ENCODE peak calls at places on chromosomes 5 and 9, in six cellular contexts. Z, I, M, R, Q and T are unnamed samples.

GRCh38 chr9:36932198-36932597 is 101.9 kb downstream of the PAX5 start:
- DNase-seq in R (no peak), I (no peak), M (no peak), Z (no peak), Q (no peak), T (no peak)

GRCh38 chr5:32020971-32021370 is 153.1 kb downstream of the GOLPH3 start:
- DNase-seq in I (no peak), R (no peak), M (no peak), Q (no peak), Z (no peak), T (no peak)

GRCh38 chr9:69030851-69031645 is 4.5 kb upstream of the FXN start:
- DNase-seq in Q (no peak), M (no peak), Z (no peak), R (no peak), I (no peak), T (no peak)

GRCh38 chr5:119966028-119966427 is 336.7 kb downstream of the FAM170A start:
- DNase-seq in Q (no peak), R (no peak), M (no peak), Z (no peak), I (no peak), T (no peak)

GRCh38 chr9:78856781-78857180 is 559.9 kb downstream of the PSAT1 start:
- DNase-seq in M (no peak), I (peak; percentile 49), Z (no peak), R (no peak), Q (no peak), T (no peak)

GRCh38 chr5:81164466-81164865 is 68.7 kb upstream of the CKMT2 start:
- DNase-seq in R (no peak), M (no peak), Z (no peak), I (no peak), Q (no peak), T (no peak)

GRCh38 chr5:171705036-171705435 is 80.6 kb upstream of the SMIM23 start:
- DNase-seq in M (no peak), R (no peak), Z (no peak), Q (no peak), I (no peak), T (no peak)

GRCh38 chr5:45532826-45533624 is 163.2 kb downstream of the HCN1 start:
- DNase-seq in Z (no peak), R (no peak), Q (no peak), M (no peak), I (no peak), T (no peak)

GRCh38 chr9:78860806-78861475 is 564.0 kb downstream of the PSAT1 start:
- DNase-seq in I (no peak), Z (no peak), M (no peak), Q (no peak), R (no peak), T (no peak)

GRCh38 chr5:17343675-17344074 is 126.2 kb downstream of the BASP1 start:
- DNase-seq in I (no peak), Q (no peak), R (no peak), M (no peak), Z (peak; percentile 57), T (peak; percentile 69)
- TF ChIP-seq CHD2 in I (no peak), Q (no peak), R (no peak), M (no peak), Z (no peak), T (no peak)

GRCh38 chr9:9924369-9924768 is 688.4 kb downstream of the PTPRD start:
- DNase-seq in Q (no peak), Z (no peak), I (no peak), M (no peak), R (no peak), T (no peak)
- H3K27ac ChIP-seq in Q (no peak overlapping the region), Z (no peak overlapping the region), I (no peak overlapping the region), M (no peak overlapping the region), R (no peak overlapping the region), T (no peak overlapping the region)

GRCh38 chr5:138351517-138351916 is 968 bp upstream of the KDM3B start:
- DNase-seq in Z (no peak), R (no peak), I (no peak), Q (no peak), M (no peak), T (no peak)

GRCh38 chr5:138352071-138352721 is at the start of gene KDM3B:
- DNase-seq in I (peak; percentile 99), R (peak; percentile 76), M (peak; percentile 95), Q (peak; percentile 83), Z (peak; percentile 55), T (peak; percentile 87)

GRCh38 chr5:138349842-138350635 is 2.4 kb upstream of the KDM3B start:
- DNase-seq in Z (no peak), Q (no peak), M (no peak), I (no peak), R (no peak), T (no peak)

GRCh38 chr5:138352722-138353549 is 451 bp downstream of the KDM3B start:
- DNase-seq in Z (no peak), R (peak; percentile 26), M (peak; percentile 82), Q (no peak), I (peak; percentile 81), T (peak; percentile 39)

DNA sequence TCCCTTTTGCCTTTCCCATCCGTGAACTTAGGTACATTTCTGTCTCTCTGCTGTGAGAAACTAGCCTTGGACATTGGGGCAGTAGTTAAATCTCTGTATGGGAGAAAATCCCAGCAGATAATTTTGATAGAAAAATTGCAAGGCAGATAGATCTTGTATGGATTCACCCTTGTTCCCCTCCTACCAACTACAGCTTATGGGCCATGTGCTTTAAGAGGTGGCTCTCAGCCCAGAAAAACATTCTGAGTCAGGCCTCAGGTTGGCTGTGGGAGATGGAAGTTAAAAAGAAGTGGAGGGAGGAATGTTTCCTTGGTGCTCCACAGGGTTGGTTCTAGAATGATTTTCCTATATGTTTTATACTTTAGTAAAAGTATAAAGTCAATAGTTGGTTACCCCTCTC is 1.4 kb upstream of the KDM3B start:
- DNase-seq in R (no peak), M (no peak), I (no peak), Z (no peak), Q (no peak), T (no peak)
- TF ChIP-seq CHD2 in R (no peak), M (no peak), I (no peak), Z (no peak), Q (no peak), T (no peak)

GRCh38 chr9:116718111-116718510 is 31.0 kb downstream of the TRIM32 start:
- DNase-seq in M (no peak), R (no peak), I (no peak), Q (no peak), Z (no peak), T (no peak)
- H3K27ac ChIP-seq in M (no peak overlapping the region), R (no peak overlapping the region), I (no peak overlapping the region), Q (no peak overlapping the region), Z (no peak overlapping the region), T (no peak overlapping the region)

GRCh38 chr5:155024015-155024414 is 10.5 kb downstream of the KIF4B start:
- DNase-seq in I (no peak), Q (no peak), Z (no peak), M (no peak), R (no peak), T (no peak)

GRCh38 chr5:155029240-155029639 is 15.7 kb downstream of the KIF4B start:
- DNase-seq in Z (no peak), M (no peak), Q (no peak), R (no peak), I (no peak), T (no peak)

GRCh38 chr5:155025890-155026289 is 12.3 kb downstream of the KIF4B start:
- DNase-seq in I (no peak), M (no peak), Q (no peak), R (no peak), Z (no peak), T (no peak)

GRCh38 chr5:155023320-155023719 is 9.8 kb downstream of the KIF4B start:
- DNase-seq in Q (no peak), I (no peak), R (no peak), Z (no peak), M (no peak), T (no peak)

GRCh38 chr5:155027993-155028629 is 14.6 kb downstream of the KIF4B start:
- DNase-seq in Z (no peak), M (no peak), I (no peak), R (peak; percentile 52), Q (no peak), T (peak; percentile 15)
- TF ChIP-seq CHD2 in Z (no peak), M (no peak), I (no peak), R (no peak), Q (no peak), T (no peak)

GRCh38 chr9:133305731-133306130 is 30.3 kb downstream of the SURF6 start:
- DNase-seq in Z (no peak), R (no peak), I (no peak), M (no peak), Q (no peak), T (no peak)
- H3K27ac ChIP-seq in Z (no peak overlapping the region), R (no peak overlapping the region), I (no peak overlapping the region), M (no peak overlapping the region), Q (no peak overlapping the region), T (no peak overlapping the region)

GRCh38 chr5:116626272-116626723 is 51.7 kb upstream of the SEMA6A start:
- DNase-seq in R (no peak), M (no peak), I (no peak), Q (no peak), Z (no peak), T (no peak)

GRCh38 chr5:116621599-116621998 is 47.0 kb upstream of the SEMA6A start:
- DNase-seq in M (no peak), Z (no peak), R (no peak), Q (no peak), I (no peak), T (no peak)

GRCh38 chr5:116626945-116627679 is 52.5 kb upstream of the SEMA6A start:
- DNase-seq in Z (peak; percentile 48), Q (no peak), I (no peak), M (no peak), R (no peak), T (no peak)

DNA sequence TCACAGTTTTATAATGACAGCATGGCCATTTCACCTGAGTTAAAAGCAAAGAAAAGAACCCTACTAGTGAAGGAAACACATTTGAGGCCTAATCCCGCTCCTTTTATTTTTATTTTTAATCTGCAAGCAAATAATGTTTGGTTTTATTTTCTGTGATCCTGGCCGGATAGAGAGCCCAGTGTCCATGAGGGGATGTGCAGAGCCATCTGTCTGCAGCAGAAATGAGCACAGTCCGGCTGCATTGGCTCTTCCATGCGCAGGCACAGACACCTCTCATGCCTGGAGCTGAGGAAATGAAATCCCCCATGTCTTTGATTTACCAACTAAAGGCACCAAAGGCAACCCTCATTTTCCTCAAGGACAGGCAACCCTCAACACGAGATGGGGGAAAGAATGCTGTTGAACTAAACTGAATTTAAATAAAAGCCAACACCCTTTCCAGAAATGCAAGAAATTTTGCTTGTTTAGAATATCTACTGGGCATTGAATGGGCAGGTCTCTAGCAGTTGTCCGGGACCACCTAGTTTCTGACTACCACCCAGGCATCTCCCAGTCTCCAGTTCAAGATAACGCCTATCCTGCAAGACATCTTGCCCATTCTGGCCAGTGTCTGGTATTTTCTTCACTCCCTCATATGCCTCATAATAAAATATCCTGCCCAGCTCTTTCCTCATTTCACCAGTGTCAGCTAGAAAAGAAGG is 47.9 kb upstream of the SEMA6A start:
- DNase-seq in Q (no peak), Z (no peak), M (no peak), I (no peak), R (no peak), T (no peak)
- TF ChIP-seq CHD2 in Q (no peak), Z (no peak), M (no peak), I (no peak), R (no peak), T (no peak)

DNA sequence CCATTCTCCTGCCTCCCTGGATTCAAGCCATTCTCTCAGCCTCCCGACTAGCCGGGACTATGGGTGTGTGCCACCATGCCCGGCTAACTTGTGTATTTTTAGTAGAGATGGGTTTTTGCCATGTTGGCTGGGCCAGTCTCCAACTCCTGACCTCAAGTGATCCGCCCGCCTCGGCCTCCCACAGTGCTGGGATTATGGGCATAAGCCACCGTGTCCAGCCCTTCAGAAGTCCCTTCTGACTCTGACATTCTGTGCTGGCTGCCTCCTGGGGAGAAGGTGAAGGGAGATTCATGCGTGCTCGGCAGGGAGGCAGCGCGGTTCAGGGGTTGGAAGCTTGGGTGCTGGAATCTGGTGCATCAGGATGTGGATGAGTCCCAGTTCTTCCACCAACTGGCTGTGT is 28.8 kb downstream of the PRRX2 start:
- DNase-seq in I (no peak), R (no peak), Q (no peak), Z (no peak), M (no peak), T (no peak)
- H3K27ac ChIP-seq in I (no peak overlapping the region), R (no peak overlapping the region), Q (no peak overlapping the region), Z (no peak overlapping the region), M (no peak overlapping the region), T (no peak overlapping the region)